ENCODE peak calls at places on chromosomes 4 and X, in five cellular contexts. One of them, this sample, is unnamed.

GRCh38 chrX:151789179-151789800 is 54.7 kb downstream of the CNGA2 start:
- DNase-seq in effector memory CD4-positive, alpha-beta T cell: no peak
- DNase-seq in HCT116: no peak
- DNase-seq in cardiac muscle cell: no peak
- DNase-seq in tibial artery: peak; percentile 66
- DNase-seq in this sample: no peak

GRCh38 chr4:52877694-52878093 is 15.6 kb downstream of the RASL11B start:
- DNase-seq in effector memory CD4-positive, alpha-beta T cell: no peak
- DNase-seq in HCT116: no peak
- DNase-seq in cardiac muscle cell: no peak
- DNase-seq in tibial artery: no peak
- DNase-seq in this sample: no peak

GRCh38 chr4:15100994-15101695 is 98.9 kb downstream of the CPEB2 start:
- DNase-seq in effector memory CD4-positive, alpha-beta T cell: no peak
- DNase-seq in HCT116: no peak
- DNase-seq in cardiac muscle cell: no peak
- DNase-seq in tibial artery: no peak
- DNase-seq in this sample: no peak

GRCh38 chr4:90415116-90415515 is 287.9 kb downstream of the CCSER1 start:
- DNase-seq in effector memory CD4-positive, alpha-beta T cell: no peak
- DNase-seq in HCT116: no peak
- DNase-seq in cardiac muscle cell: no peak
- DNase-seq in tibial artery: no peak
- DNase-seq in this sample: no peak

GRCh38 chr4:15930314-15930713 is 8.2 kb downstream of the FGFBP1 start:
- DNase-seq in effector memory CD4-positive, alpha-beta T cell: no peak
- DNase-seq in HCT116: no peak
- DNase-seq in cardiac muscle cell: no peak
- DNase-seq in tibial artery: no peak
- DNase-seq in this sample: no peak

GRCh38 chrX:39875834-39876625 is 221.7 kb downstream of the BCOR start:
- DNase-seq in effector memory CD4-positive, alpha-beta T cell: no peak
- DNase-seq in HCT116: no peak
- DNase-seq in cardiac muscle cell: no peak
- DNase-seq in tibial artery: no peak
- DNase-seq in this sample: no peak

GRCh38 chr4:102438873-102439614 is 62.1 kb upstream of the NFKB1 start:
- DNase-seq in effector memory CD4-positive, alpha-beta T cell: no peak
- DNase-seq in HCT116: no peak
- DNase-seq in cardiac muscle cell: no peak
- DNase-seq in tibial artery: no peak
- DNase-seq in this sample: no peak

GRCh38 chrX:54481751-54482150 is 14.3 kb downstream of the FGD1 start:
- DNase-seq in effector memory CD4-positive, alpha-beta T cell: no peak
- DNase-seq in HCT116: no peak
- DNase-seq in cardiac muscle cell: no peak
- DNase-seq in tibial artery: no peak
- DNase-seq in this sample: no peak

GRCh38 chr4:10074767-10075105 is 41.9 kb downstream of the WDR1 start:
- DNase-seq in effector memory CD4-positive, alpha-beta T cell: no peak
- DNase-seq in HCT116: no peak
- DNase-seq in cardiac muscle cell: peak; percentile 42
- DNase-seq in tibial artery: peak; percentile 19
- DNase-seq in this sample: no peak

GRCh38 chrX:100695991-100696390 is 35.9 kb downstream of the SYTL4 start:
- DNase-seq in effector memory CD4-positive, alpha-beta T cell: no peak
- DNase-seq in HCT116: no peak
- DNase-seq in cardiac muscle cell: no peak
- DNase-seq in tibial artery: no peak
- DNase-seq in this sample: no peak

GRCh38 chrX:133482345-133483041 is 67.2 kb upstream of the GPC4 start:
- DNase-seq in effector memory CD4-positive, alpha-beta T cell: no peak
- DNase-seq in HCT116: no peak
- DNase-seq in cardiac muscle cell: no peak
- DNase-seq in tibial artery: peak; percentile 36
- DNase-seq in this sample: no peak

GRCh38 chr4:82201805-82202636 is 171.8 kb downstream of the HNRNPD start:
- DNase-seq in effector memory CD4-positive, alpha-beta T cell: peak; percentile 6
- DNase-seq in HCT116: peak; percentile 36
- DNase-seq in cardiac muscle cell: peak; percentile 60
- DNase-seq in tibial artery: no peak
- DNase-seq in this sample: peak; percentile 31

GRCh38 chrX:14697453-14697852 is 168.1 kb downstream of the GLRA2 start:
- DNase-seq in effector memory CD4-positive, alpha-beta T cell: no peak
- DNase-seq in HCT116: peak; percentile 34
- DNase-seq in cardiac muscle cell: peak; percentile 2
- DNase-seq in tibial artery: peak; percentile 21
- DNase-seq in this sample: no peak

GRCh38 chrX:12974217-12974796 is 603 bp upstream of the TMSB4X start:
- DNase-seq in effector memory CD4-positive, alpha-beta T cell: no peak
- DNase-seq in HCT116: no peak
- DNase-seq in cardiac muscle cell: no peak
- DNase-seq in tibial artery: peak; percentile 67
- DNase-seq in this sample: no peak

GRCh38 chr4:15696866-15697265 is 6.0 kb upstream of the BST1 start:
- DNase-seq in effector memory CD4-positive, alpha-beta T cell: no peak
- DNase-seq in HCT116: no peak
- DNase-seq in cardiac muscle cell: no peak
- DNase-seq in tibial artery: no peak
- DNase-seq in this sample: no peak

GRCh38 chr4:150577786-150578185 is 4.2 kb upstream of the MAB21L2 start:
- DNase-seq in effector memory CD4-positive, alpha-beta T cell: no peak
- DNase-seq in HCT116: no peak
- DNase-seq in cardiac muscle cell: no peak
- DNase-seq in tibial artery: no peak
- DNase-seq in this sample: no peak

GRCh38 chr4:76148142-76148849 is at the start of gene NUP54:
- DNase-seq in effector memory CD4-positive, alpha-beta T cell: peak; percentile 84
- DNase-seq in HCT116: peak; percentile 94
- DNase-seq in cardiac muscle cell: peak; percentile 97
- DNase-seq in tibial artery: peak; percentile 95
- DNase-seq in this sample: peak; percentile 93

GRCh38 chr4:123050014-123050413 is 127.6 kb upstream of the NUDT6 start:
- DNase-seq in effector memory CD4-positive, alpha-beta T cell: no peak
- DNase-seq in HCT116: no peak
- DNase-seq in cardiac muscle cell: no peak
- DNase-seq in tibial artery: no peak
- DNase-seq in this sample: no peak
- H3K9me3 ChIP-seq in effector memory CD4-positive, alpha-beta T cell: no peaks in the 10 kb centered on the region
- H3K9me3 ChIP-seq in HCT116: peaks cover 7% of the 10 kb centered on the region
- H3K9me3 ChIP-seq in cardiac muscle cell: no peaks in the 10 kb centered on the region
- H3K9me3 ChIP-seq in tibial artery: peaks cover 3% of the 10 kb centered on the region
- H3K9me3 ChIP-seq in this sample: peaks cover 31% of the 10 kb centered on the region

GRCh38 chr4:166498541-166498940 is 625.5 kb downstream of the TLL1 start:
- DNase-seq in effector memory CD4-positive, alpha-beta T cell: no peak
- DNase-seq in HCT116: no peak
- DNase-seq in cardiac muscle cell: no peak
- DNase-seq in tibial artery: no peak
- DNase-seq in this sample: no peak
- H3K9me3 ChIP-seq in effector memory CD4-positive, alpha-beta T cell: no peaks in the 10 kb centered on the region
- H3K9me3 ChIP-seq in HCT116: no peaks in the 10 kb centered on the region
- H3K9me3 ChIP-seq in cardiac muscle cell: no peaks in the 10 kb centered on the region
- H3K9me3 ChIP-seq in tibial artery: no peaks in the 10 kb centered on the region
- H3K9me3 ChIP-seq in this sample: no peaks in the 10 kb centered on the region

GRCh38 chrX:57519578-57520118 is 72.2 kb upstream of the ZXDB start:
- DNase-seq in effector memory CD4-positive, alpha-beta T cell: no peak
- DNase-seq in HCT116: no peak
- DNase-seq in cardiac muscle cell: no peak
- DNase-seq in tibial artery: no peak
- DNase-seq in this sample: no peak

DNA sequence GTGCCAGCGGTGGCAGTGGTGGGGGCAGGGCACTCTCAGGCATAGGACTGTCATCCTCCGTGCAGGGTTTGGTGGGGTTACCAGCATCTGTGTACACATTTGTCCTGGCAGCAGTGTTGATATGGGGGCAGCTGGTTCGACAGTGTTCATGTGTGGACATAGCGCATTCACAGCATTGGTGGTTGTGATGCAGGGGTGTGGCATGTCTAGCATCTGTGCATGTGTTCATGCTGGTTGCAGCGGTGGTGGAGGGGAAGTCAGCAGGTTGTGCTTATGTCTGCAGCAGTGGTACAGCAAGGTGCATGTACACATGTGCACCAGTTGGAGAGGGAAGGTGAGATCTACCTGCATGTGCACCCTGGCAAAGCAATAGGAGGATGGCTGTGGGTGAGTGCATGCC is 75.3 kb upstream of the ZXDB start:
- DNase-seq in effector memory CD4-positive, alpha-beta T cell: no peak
- DNase-seq in HCT116: no peak
- DNase-seq in cardiac muscle cell: no peak
- DNase-seq in tibial artery: no peak
- DNase-seq in this sample: no peak
- H3K9me3 ChIP-seq in effector memory CD4-positive, alpha-beta T cell: no peaks in the 10 kb centered on the region
- H3K9me3 ChIP-seq in HCT116: no peaks in the 10 kb centered on the region
- H3K9me3 ChIP-seq in cardiac muscle cell: no peaks in the 10 kb centered on the region
- H3K9me3 ChIP-seq in tibial artery: no peaks in the 10 kb centered on the region
- H3K9me3 ChIP-seq in this sample: no peaks in the 10 kb centered on the region

GRCh38 chrX:627995-628394 is 2.6 kb upstream of the SHOX start:
- DNase-seq in effector memory CD4-positive, alpha-beta T cell: no peak
- DNase-seq in HCT116: no peak
- DNase-seq in cardiac muscle cell: no peak
- DNase-seq in tibial artery: no peak
- DNase-seq in this sample: no peak

GRCh38 chrX:630922-631496 is 418 bp downstream of the SHOX start:
- DNase-seq in effector memory CD4-positive, alpha-beta T cell: no peak
- DNase-seq in HCT116: no peak
- DNase-seq in cardiac muscle cell: no peak
- DNase-seq in tibial artery: no peak
- DNase-seq in this sample: no peak

GRCh38 chrX:627510-627964 is 3.1 kb upstream of the SHOX start:
- DNase-seq in effector memory CD4-positive, alpha-beta T cell: no peak
- DNase-seq in HCT116: no peak
- DNase-seq in cardiac muscle cell: no peak
- DNase-seq in tibial artery: no peak
- DNase-seq in this sample: no peak

GRCh38 chrX:630007-630921 is at the start of gene SHOX:
- DNase-seq in effector memory CD4-positive, alpha-beta T cell: no peak
- DNase-seq in HCT116: no peak
- DNase-seq in cardiac muscle cell: no peak
- DNase-seq in tibial artery: no peak
- DNase-seq in this sample: no peak

GRCh38 chrX:629230-630006 is 1.2 kb upstream of the SHOX start:
- DNase-seq in effector memory CD4-positive, alpha-beta T cell: no peak
- DNase-seq in HCT116: no peak
- DNase-seq in cardiac muscle cell: no peak
- DNase-seq in tibial artery: no peak
- DNase-seq in this sample: no peak
- H3K9me3 ChIP-seq in effector memory CD4-positive, alpha-beta T cell: no peaks in the 10 kb centered on the region
- H3K9me3 ChIP-seq in HCT116: no peaks in the 10 kb centered on the region
- H3K9me3 ChIP-seq in cardiac muscle cell: no peaks in the 10 kb centered on the region
- H3K9me3 ChIP-seq in tibial artery: no peaks in the 10 kb centered on the region
- H3K9me3 ChIP-seq in this sample: no peaks in the 10 kb centered on the region

GRCh38 chr4:8365353-8365752 is 75.2 kb downstream of the ACOX3 start:
- DNase-seq in effector memory CD4-positive, alpha-beta T cell: no peak
- DNase-seq in HCT116: no peak
- DNase-seq in cardiac muscle cell: no peak
- DNase-seq in tibial artery: no peak
- DNase-seq in this sample: no peak

GRCh38 chr4:8364141-8364540 is 76.4 kb downstream of the ACOX3 start:
- DNase-seq in effector memory CD4-positive, alpha-beta T cell: no peak
- DNase-seq in HCT116: no peak
- DNase-seq in cardiac muscle cell: no peak
- DNase-seq in tibial artery: no peak
- DNase-seq in this sample: no peak

GRCh38 chr4:8364848-8365350 is 75.6 kb downstream of the ACOX3 start:
- DNase-seq in effector memory CD4-positive, alpha-beta T cell: no peak
- DNase-seq in HCT116: no peak
- DNase-seq in cardiac muscle cell: no peak
- DNase-seq in tibial artery: no peak
- DNase-seq in this sample: no peak

GRCh38 chr4:8359193-8359592 is 81.3 kb downstream of the ACOX3 start:
- DNase-seq in effector memory CD4-positive, alpha-beta T cell: no peak
- DNase-seq in HCT116: no peak
- DNase-seq in cardiac muscle cell: no peak
- DNase-seq in tibial artery: peak; percentile 5
- DNase-seq in this sample: no peak

DNA sequence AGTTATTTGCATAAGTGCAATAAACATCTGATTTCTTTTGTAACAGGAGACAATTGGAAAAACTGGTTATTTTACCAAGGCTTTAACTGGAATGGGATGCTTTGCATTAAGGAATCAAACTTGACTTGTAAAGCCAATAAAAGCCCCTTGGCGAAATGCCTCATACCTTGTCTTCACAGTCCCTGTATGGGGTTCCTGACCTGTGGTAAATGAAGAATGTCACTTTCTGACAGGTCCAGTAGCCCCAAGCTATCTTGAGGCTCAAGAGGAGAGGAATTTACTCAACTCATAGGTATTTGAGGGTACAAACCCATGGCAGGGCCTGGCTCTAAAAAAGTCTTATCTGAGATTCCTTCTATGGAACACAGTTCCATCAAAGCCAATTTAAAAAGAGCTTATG is 78.0 kb downstream of the ACOX3 start:
- DNase-seq in effector memory CD4-positive, alpha-beta T cell: no peak
- DNase-seq in HCT116: no peak
- DNase-seq in cardiac muscle cell: no peak
- DNase-seq in tibial artery: no peak
- DNase-seq in this sample: no peak
- H3K9me3 ChIP-seq in effector memory CD4-positive, alpha-beta T cell: no peaks in the 10 kb centered on the region
- H3K9me3 ChIP-seq in HCT116: no peaks in the 10 kb centered on the region
- H3K9me3 ChIP-seq in cardiac muscle cell: no peaks in the 10 kb centered on the region
- H3K9me3 ChIP-seq in tibial artery: no peaks in the 10 kb centered on the region
- H3K9me3 ChIP-seq in this sample: no peaks in the 10 kb centered on the region

DNA sequence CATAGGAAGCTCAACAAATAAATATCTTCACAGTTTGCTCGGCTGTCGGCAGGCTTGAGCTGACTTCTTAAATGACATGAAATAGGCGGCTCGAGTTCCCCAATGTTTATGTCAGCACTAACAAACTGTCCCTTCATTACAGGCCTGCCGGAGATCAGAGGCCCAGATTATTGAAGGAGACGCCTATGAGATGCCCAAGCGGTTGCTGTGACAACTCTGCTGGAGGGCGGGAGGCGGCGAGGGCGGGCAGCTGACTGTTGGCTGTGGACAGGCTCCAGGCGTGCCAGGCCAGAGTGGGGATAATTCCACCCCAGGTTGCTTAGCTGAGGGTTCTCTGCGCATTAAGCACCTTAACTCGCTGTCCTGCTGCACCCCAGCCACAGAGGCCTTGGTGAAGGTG is 39.2 kb upstream of the MSX1 start:
- DNase-seq in effector memory CD4-positive, alpha-beta T cell: no peak
- DNase-seq in HCT116: no peak
- DNase-seq in cardiac muscle cell: no peak
- DNase-seq in tibial artery: no peak
- DNase-seq in this sample: no peak
- H3K9me3 ChIP-seq in effector memory CD4-positive, alpha-beta T cell: no peaks in the 10 kb centered on the region
- H3K9me3 ChIP-seq in HCT116: no peaks in the 10 kb centered on the region
- H3K9me3 ChIP-seq in cardiac muscle cell: no peaks in the 10 kb centered on the region
- H3K9me3 ChIP-seq in tibial artery: peaks cover 8% of the 10 kb centered on the region
- H3K9me3 ChIP-seq in this sample: no peaks in the 10 kb centered on the region

This sample was measured in naive thymus-derived CD4-positive, alpha-beta T cell.